ENCODE peak calls at places on chromosome 17, in four cellular contexts. D, H, F and Y are unnamed samples.

GRCh38 chr17:144936-145670 is 7.7 kb downstream of the SCGB1C2 start:
- DNase-seq in D (no peak), H (no peak), F (peak; percentile 6), Y (no peak)

GRCh38 chr17:15947331-15947730 is 2.4 kb downstream of the ADORA2B start:
- DNase-seq in D (peak; percentile 51), H (no peak), F (no peak), Y (no peak)

GRCh38 chr17:32102697-32103096 is 39.6 kb upstream of the RHOT1 start:
- DNase-seq in D (no peak), H (no peak), F (no peak), Y (no peak)

GRCh38 chr17:31724026-31724425 is 135.0 kb downstream of the COPRS start:
- DNase-seq in D (peak; percentile 84), H (no peak), F (no peak), Y (no peak)

GRCh38 chr17:50955667-50956120 is 89.5 kb upstream of the TOB1 start:
- DNase-seq in D (no peak), H (no peak), F (no peak), Y (peak; percentile 16)

GRCh38 chr17:78390241-78391050 is 12.0 kb downstream of the PGS1 start:
- DNase-seq in D (peak; percentile 91), H (no peak), F (no peak), Y (no peak)

GRCh38 chr17:15470536-15470935 is 3.1 kb upstream of the CDRT4 start:
- DNase-seq in D (no peak), H (no peak), F (no peak), Y (no peak)

GRCh38 chr17:63498621-63499195 is 21.8 kb downstream of the ACE start:
- DNase-seq in D (peak; percentile 45), H (no peak), F (no peak), Y (no peak)

GRCh38 chr17:57919912-57920311 is 35.3 kb downstream of the CUEDC1 start:
- DNase-seq in D (no peak), H (no peak), F (no peak), Y (no peak)

GRCh38 chr17:35709874-35710273 is 21.6 kb upstream of the RASL10B start:
- DNase-seq in D (peak; percentile 56), H (no peak), F (no peak), Y (no peak)
- H3K27ac ChIP-seq in D (no peak overlapping the region), H (no peak overlapping the region), F (no peak overlapping the region), Y (no peak overlapping the region)

DNA sequence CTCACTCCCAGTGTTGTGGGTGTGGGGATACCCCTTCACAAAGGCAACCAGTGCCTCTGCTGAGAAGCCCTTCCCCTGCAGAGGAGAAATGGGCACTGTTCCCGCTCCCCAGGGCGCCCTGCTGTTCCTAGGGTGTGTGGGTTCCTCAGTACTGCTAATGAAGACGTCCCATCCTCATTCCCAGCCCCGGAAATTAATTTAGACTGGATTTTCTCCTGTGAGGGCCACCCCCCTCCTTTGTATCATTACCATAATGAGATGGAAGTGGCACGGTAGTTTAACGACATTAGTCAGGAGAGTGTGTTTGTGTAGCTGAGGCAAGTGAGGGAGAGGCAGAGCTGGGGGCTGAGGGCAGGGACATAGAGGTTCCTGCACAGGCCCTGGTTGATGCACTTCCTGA is 53.2 kb downstream of the PIPOX start:
- DNase-seq in D (no peak), H (no peak), F (no peak), Y (no peak)
- H3K36me3 ChIP-seq in D (peaks cover 84% of the 10 kb centered on the region), H (peaks cover 99% of the 10 kb centered on the region), F (peaks cover 100% of the 10 kb centered on the region), Y (peaks cover 9% of the 10 kb centered on the region)

GRCh38 chr17:59633658-59634359 is 14.1 kb downstream of the CLTC start:
- DNase-seq in D (no peak), H (no peak), F (no peak), Y (no peak)
- H3K27ac ChIP-seq in D (peak overlapping the region; percentile 32), H (no peak overlapping the region), F (peak overlapping the region; percentile 45), Y (no peak overlapping the region)

DNA sequence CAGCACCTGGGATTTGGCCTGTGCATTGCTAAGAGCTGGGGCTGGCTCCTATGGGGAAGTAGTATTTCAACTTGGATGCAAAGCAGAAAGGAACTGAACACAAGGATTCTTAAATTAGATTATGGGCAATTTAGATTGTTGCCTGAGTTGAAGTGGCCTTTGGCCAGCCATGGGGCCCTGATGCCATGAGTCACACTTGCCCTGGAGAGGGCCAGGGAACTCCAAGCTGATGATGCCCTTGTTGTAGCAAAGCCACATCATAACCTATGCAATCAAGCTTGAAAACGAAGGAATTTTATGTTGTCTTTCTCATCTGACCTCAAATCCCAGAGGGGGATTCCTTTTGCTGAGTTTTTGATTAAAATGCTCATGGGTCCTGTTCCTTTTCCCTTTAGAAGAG is 3.9 kb upstream of the SPATA32 start:
- DNase-seq in D (peak; percentile 74), H (no peak), F (no peak), Y (no peak)
- H3K36me3 ChIP-seq in D (peaks cover 13% of the 10 kb centered on the region), H (peaks cover 60% of the 10 kb centered on the region), F (peaks cover 74% of the 10 kb centered on the region), Y (peaks cover 20% of the 10 kb centered on the region)

GRCh38 chr17:8223356-8224063 is 13.1 kb upstream of the AURKB start:
- DNase-seq in D (peak; percentile 53), H (no peak), F (peak; percentile 73), Y (peak; percentile 68)
- H3K27ac ChIP-seq in D (peak overlapping the region; percentile 87), H (peak overlapping the region; percentile 94), F (peak overlapping the region; percentile 99), Y (peak overlapping the region; percentile 98)

GRCh38 chr17:77092025-77092424 is 48.7 kb upstream of the SEC14L1 start:
- DNase-seq in D (no peak), H (no peak), F (no peak), Y (no peak)
- H3K36me3 ChIP-seq in D (peaks cover 6% of the 10 kb centered on the region), H (peaks cover 38% of the 10 kb centered on the region), F (peaks cover 56% of the 10 kb centered on the region), Y (peaks cover 24% of the 10 kb centered on the region)

GRCh38 chr17:1959871-1960569 is 65.1 kb downstream of the RTN4RL1 start:
- DNase-seq in D (peak; percentile 58), H (no peak), F (no peak), Y (no peak)
- H3K27ac ChIP-seq in D (peak overlapping the region; percentile 34), H (no peak overlapping the region), F (no peak overlapping the region), Y (no peak overlapping the region)

GRCh38 chr17:18978050-18978449 is 26.1 kb downstream of the SLC5A10 start:
- DNase-seq in D (no peak), H (no peak), F (no peak), Y (no peak)
- H3K36me3 ChIP-seq in D (no peaks in the 10 kb centered on the region), H (peaks cover 31% of the 10 kb centered on the region), F (no peaks in the 10 kb centered on the region), Y (peaks cover 30% of the 10 kb centered on the region)

DNA sequence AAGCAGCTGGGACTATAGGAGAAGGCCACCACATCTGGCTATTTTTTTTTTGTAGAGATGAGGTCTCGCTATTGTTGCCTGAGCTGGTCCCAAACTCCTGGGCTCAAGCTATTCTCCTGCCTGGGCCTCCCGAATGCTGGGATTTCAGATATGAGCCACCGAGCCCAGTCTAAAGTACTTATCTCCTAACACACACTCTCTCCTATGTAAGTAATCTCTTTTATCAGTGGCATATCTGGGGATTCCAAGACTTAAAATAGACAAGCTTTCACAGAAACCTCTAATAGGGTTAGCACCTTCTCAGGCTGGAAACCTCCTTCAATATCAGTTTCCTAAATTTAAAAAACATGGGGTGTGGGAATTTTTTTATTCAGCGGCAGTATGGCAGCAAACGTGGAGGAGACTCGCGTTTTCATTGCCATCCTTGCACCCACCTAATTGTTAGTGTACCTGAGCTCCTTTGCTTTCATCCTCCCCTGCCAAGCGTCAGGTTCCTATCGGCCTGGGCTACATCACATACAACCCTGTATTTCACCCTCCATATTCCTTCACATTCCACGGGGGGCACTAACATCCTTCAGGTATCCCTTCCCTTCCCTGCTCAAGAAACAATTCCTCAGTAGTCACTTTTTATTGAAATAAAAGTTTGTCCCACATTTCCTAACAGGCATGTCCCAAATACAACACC is 1.1 kb downstream of the EZH1 start:
- DNase-seq in D (no peak), H (no peak), F (no peak), Y (no peak)
- H3K27ac ChIP-seq in D (peak overlapping the region; percentile 96), H (peak overlapping the region; percentile 95), F (peak overlapping the region; percentile 96), Y (peak overlapping the region; percentile 90)